ENCODE peak calls at places on chromosomes 5 and 9, in six cellular contexts. One of them, this sample, is unnamed.
A peak's percentile ranks its signal among the peaks of the same experiment; 100 is the strongest.

GRCh38 chr9:124411514-124412227 is 3.6 kb downstream of the PSMB7 start:
- DNase-seq in skeletal muscle cell: peak; percentile 61
- DNase-seq in activated CD8-positive, alpha-beta memory T cell treated with anti-CD3 and anti-CD28 coated beads for 4 hours: no peak
- DNase-seq in natural killer cell treated with Interleukin-12 subunit alpha and Interleukin-12 subunit beta and Interleukin-15 and Interleukin-18, amount 100 ng/mL, for 72 hours: no peak
- DNase-seq in AG08395: peak; percentile 51
- DNase-seq in activated T-cell treated with anti-CD3 and anti-CD28 coated beads, Interleukin-2, amount 50 U/mL, for 4 hours: no peak
- DNase-seq in this sample: no peak

GRCh38 chr5:62717211-62717927 is 138.8 kb downstream of the LRRC70 start:
- DNase-seq in activated T-cell treated with anti-CD3 and anti-CD28 coated beads, Interleukin-2, amount 50 U/mL, for 4 hours: no peak
- DNase-seq in AG08395: no peak
- DNase-seq in activated CD8-positive, alpha-beta memory T cell treated with anti-CD3 and anti-CD28 coated beads for 4 hours: no peak
- DNase-seq in natural killer cell treated with Interleukin-12 subunit alpha and Interleukin-12 subunit beta and Interleukin-15 and Interleukin-18, amount 100 ng/mL, for 72 hours: no peak
- DNase-seq in skeletal muscle cell: no peak
- DNase-seq in this sample: no peak

GRCh38 chr5:181044662-181045305 is 4.7 kb downstream of the BTNL9 start:
- DNase-seq in activated CD8-positive, alpha-beta memory T cell treated with anti-CD3 and anti-CD28 coated beads for 4 hours: no peak
- DNase-seq in skeletal muscle cell: no peak
- DNase-seq in natural killer cell treated with Interleukin-12 subunit alpha and Interleukin-12 subunit beta and Interleukin-15 and Interleukin-18, amount 100 ng/mL, for 72 hours: no peak
- DNase-seq in AG08395: no peak
- DNase-seq in activated T-cell treated with anti-CD3 and anti-CD28 coated beads, Interleukin-2, amount 50 U/mL, for 4 hours: no peak
- DNase-seq in this sample: no peak

GRCh38 chr9:137412431-137412830 is 10.5 kb downstream of the EXD3 start:
- DNase-seq in activated T-cell treated with anti-CD3 and anti-CD28 coated beads, Interleukin-2, amount 50 U/mL, for 4 hours: no peak
- DNase-seq in activated CD8-positive, alpha-beta memory T cell treated with anti-CD3 and anti-CD28 coated beads for 4 hours: no peak
- DNase-seq in natural killer cell treated with Interleukin-12 subunit alpha and Interleukin-12 subunit beta and Interleukin-15 and Interleukin-18, amount 100 ng/mL, for 72 hours: no peak
- DNase-seq in skeletal muscle cell: no peak
- DNase-seq in AG08395: no peak
- DNase-seq in this sample: no peak

GRCh38 chr5:142726188-142726731 is 40.4 kb upstream of the FGF1 start:
- DNase-seq in skeletal muscle cell: peak; percentile 84
- DNase-seq in activated T-cell treated with anti-CD3 and anti-CD28 coated beads, Interleukin-2, amount 50 U/mL, for 4 hours: no peak
- DNase-seq in activated CD8-positive, alpha-beta memory T cell treated with anti-CD3 and anti-CD28 coated beads for 4 hours: no peak
- DNase-seq in natural killer cell treated with Interleukin-12 subunit alpha and Interleukin-12 subunit beta and Interleukin-15 and Interleukin-18, amount 100 ng/mL, for 72 hours: no peak
- DNase-seq in AG08395: peak; percentile 61
- DNase-seq in this sample: peak; percentile 59

GRCh38 chr9:28166179-28166578 is 592.9 kb upstream of the C9orf72 start:
- DNase-seq in activated T-cell treated with anti-CD3 and anti-CD28 coated beads, Interleukin-2, amount 50 U/mL, for 4 hours: no peak
- DNase-seq in skeletal muscle cell: no peak
- DNase-seq in natural killer cell treated with Interleukin-12 subunit alpha and Interleukin-12 subunit beta and Interleukin-15 and Interleukin-18, amount 100 ng/mL, for 72 hours: no peak
- DNase-seq in activated CD8-positive, alpha-beta memory T cell treated with anti-CD3 and anti-CD28 coated beads for 4 hours: no peak
- DNase-seq in AG08395: no peak
- DNase-seq in this sample: no peak

GRCh38 chr9:128094166-128094949 is 26.3 kb downstream of the SLC25A25 start:
- DNase-seq in activated CD8-positive, alpha-beta memory T cell treated with anti-CD3 and anti-CD28 coated beads for 4 hours: peak; percentile 60
- DNase-seq in natural killer cell treated with Interleukin-12 subunit alpha and Interleukin-12 subunit beta and Interleukin-15 and Interleukin-18, amount 100 ng/mL, for 72 hours: no peak
- DNase-seq in AG08395: peak; percentile 96
- DNase-seq in skeletal muscle cell: peak; percentile 89
- DNase-seq in activated T-cell treated with anti-CD3 and anti-CD28 coated beads, Interleukin-2, amount 50 U/mL, for 4 hours: peak; percentile 69
- DNase-seq in this sample: peak; percentile 89

GRCh38 chr9:33193818-33194217 is 26.7 kb upstream of the B4GALT1 start:
- DNase-seq in skeletal muscle cell: no peak
- DNase-seq in AG08395: no peak
- DNase-seq in natural killer cell treated with Interleukin-12 subunit alpha and Interleukin-12 subunit beta and Interleukin-15 and Interleukin-18, amount 100 ng/mL, for 72 hours: no peak
- DNase-seq in activated CD8-positive, alpha-beta memory T cell treated with anti-CD3 and anti-CD28 coated beads for 4 hours: no peak
- DNase-seq in activated T-cell treated with anti-CD3 and anti-CD28 coated beads, Interleukin-2, amount 50 U/mL, for 4 hours: no peak
- DNase-seq in this sample: no peak

GRCh38 chr5:78405820-78406750 is 45.7 kb downstream of the SCAMP1 start:
- DNase-seq in skeletal muscle cell: peak; percentile 4
- DNase-seq in activated T-cell treated with anti-CD3 and anti-CD28 coated beads, Interleukin-2, amount 50 U/mL, for 4 hours: no peak
- DNase-seq in AG08395: peak; percentile 62
- DNase-seq in natural killer cell treated with Interleukin-12 subunit alpha and Interleukin-12 subunit beta and Interleukin-15 and Interleukin-18, amount 100 ng/mL, for 72 hours: no peak
- DNase-seq in activated CD8-positive, alpha-beta memory T cell treated with anti-CD3 and anti-CD28 coated beads for 4 hours: no peak
- DNase-seq in this sample: no peak

GRCh38 chr9:124290053-124290581 is 32.4 kb downstream of the NEK6 start:
- DNase-seq in natural killer cell treated with Interleukin-12 subunit alpha and Interleukin-12 subunit beta and Interleukin-15 and Interleukin-18, amount 100 ng/mL, for 72 hours: no peak
- DNase-seq in activated CD8-positive, alpha-beta memory T cell treated with anti-CD3 and anti-CD28 coated beads for 4 hours: no peak
- DNase-seq in skeletal muscle cell: no peak
- DNase-seq in activated T-cell treated with anti-CD3 and anti-CD28 coated beads, Interleukin-2, amount 50 U/mL, for 4 hours: no peak
- DNase-seq in AG08395: no peak
- DNase-seq in this sample: no peak

GRCh38 chr5:32044904-32045303 is 129.2 kb downstream of the GOLPH3 start:
- DNase-seq in natural killer cell treated with Interleukin-12 subunit alpha and Interleukin-12 subunit beta and Interleukin-15 and Interleukin-18, amount 100 ng/mL, for 72 hours: no peak
- DNase-seq in activated CD8-positive, alpha-beta memory T cell treated with anti-CD3 and anti-CD28 coated beads for 4 hours: no peak
- DNase-seq in skeletal muscle cell: no peak
- DNase-seq in activated T-cell treated with anti-CD3 and anti-CD28 coated beads, Interleukin-2, amount 50 U/mL, for 4 hours: no peak
- DNase-seq in AG08395: peak; percentile 48
- DNase-seq in this sample: no peak

GRCh38 chr9:108759835-108760234 is 96.0 kb downstream of the ACTL7B start:
- DNase-seq in activated T-cell treated with anti-CD3 and anti-CD28 coated beads, Interleukin-2, amount 50 U/mL, for 4 hours: no peak
- DNase-seq in activated CD8-positive, alpha-beta memory T cell treated with anti-CD3 and anti-CD28 coated beads for 4 hours: no peak
- DNase-seq in natural killer cell treated with Interleukin-12 subunit alpha and Interleukin-12 subunit beta and Interleukin-15 and Interleukin-18, amount 100 ng/mL, for 72 hours: no peak
- DNase-seq in skeletal muscle cell: no peak
- DNase-seq in AG08395: no peak
- DNase-seq in this sample: no peak

GRCh38 chr9:133711428-133712220 is 26.5 kb downstream of the SARDH start:
- DNase-seq in skeletal muscle cell: no peak
- DNase-seq in AG08395: no peak
- DNase-seq in activated CD8-positive, alpha-beta memory T cell treated with anti-CD3 and anti-CD28 coated beads for 4 hours: no peak
- DNase-seq in natural killer cell treated with Interleukin-12 subunit alpha and Interleukin-12 subunit beta and Interleukin-15 and Interleukin-18, amount 100 ng/mL, for 72 hours: no peak
- DNase-seq in activated T-cell treated with anti-CD3 and anti-CD28 coated beads, Interleukin-2, amount 50 U/mL, for 4 hours: no peak
- DNase-seq in this sample: peak; percentile 37

GRCh38 chr5:136374003-136374402 is 8.7 kb upstream of the TRPC7 start:
- DNase-seq in activated T-cell treated with anti-CD3 and anti-CD28 coated beads, Interleukin-2, amount 50 U/mL, for 4 hours: no peak
- DNase-seq in activated CD8-positive, alpha-beta memory T cell treated with anti-CD3 and anti-CD28 coated beads for 4 hours: no peak
- DNase-seq in AG08395: no peak
- DNase-seq in skeletal muscle cell: no peak
- DNase-seq in natural killer cell treated with Interleukin-12 subunit alpha and Interleukin-12 subunit beta and Interleukin-15 and Interleukin-18, amount 100 ng/mL, for 72 hours: no peak
- DNase-seq in this sample: no peak

GRCh38 chr9:70257991-70258691 is 637 bp upstream of the SMC5 start:
- DNase-seq in skeletal muscle cell: no peak
- DNase-seq in natural killer cell treated with Interleukin-12 subunit alpha and Interleukin-12 subunit beta and Interleukin-15 and Interleukin-18, amount 100 ng/mL, for 72 hours: peak; percentile 64
- DNase-seq in activated T-cell treated with anti-CD3 and anti-CD28 coated beads, Interleukin-2, amount 50 U/mL, for 4 hours: no peak
- DNase-seq in AG08395: peak; percentile 34
- DNase-seq in activated CD8-positive, alpha-beta memory T cell treated with anti-CD3 and anti-CD28 coated beads for 4 hours: peak; percentile 10
- DNase-seq in this sample: peak; percentile 18

GRCh38 chr5:112434650-112435049 is 15.6 kb upstream of the EPB41L4A start:
- DNase-seq in activated T-cell treated with anti-CD3 and anti-CD28 coated beads, Interleukin-2, amount 50 U/mL, for 4 hours: no peak
- DNase-seq in skeletal muscle cell: no peak
- DNase-seq in AG08395: no peak
- DNase-seq in natural killer cell treated with Interleukin-12 subunit alpha and Interleukin-12 subunit beta and Interleukin-15 and Interleukin-18, amount 100 ng/mL, for 72 hours: no peak
- DNase-seq in activated CD8-positive, alpha-beta memory T cell treated with anti-CD3 and anti-CD28 coated beads for 4 hours: no peak
- DNase-seq in this sample: no peak

GRCh38 chr5:180649297-180650039 is at the start of gene FLT4:
- DNase-seq in natural killer cell treated with Interleukin-12 subunit alpha and Interleukin-12 subunit beta and Interleukin-15 and Interleukin-18, amount 100 ng/mL, for 72 hours: no peak
- DNase-seq in AG08395: no peak
- DNase-seq in skeletal muscle cell: no peak
- DNase-seq in activated T-cell treated with anti-CD3 and anti-CD28 coated beads, Interleukin-2, amount 50 U/mL, for 4 hours: no peak
- DNase-seq in activated CD8-positive, alpha-beta memory T cell treated with anti-CD3 and anti-CD28 coated beads for 4 hours: no peak
- DNase-seq in this sample: no peak

GRCh38 chr5:100430268-100430900 is 104.8 kb upstream of the FAM174A start:
- DNase-seq in skeletal muscle cell: no peak
- DNase-seq in activated T-cell treated with anti-CD3 and anti-CD28 coated beads, Interleukin-2, amount 50 U/mL, for 4 hours: peak; percentile 26
- DNase-seq in AG08395: peak; percentile 24
- DNase-seq in activated CD8-positive, alpha-beta memory T cell treated with anti-CD3 and anti-CD28 coated beads for 4 hours: peak; percentile 7
- DNase-seq in natural killer cell treated with Interleukin-12 subunit alpha and Interleukin-12 subunit beta and Interleukin-15 and Interleukin-18, amount 100 ng/mL, for 72 hours: peak; percentile 62
- DNase-seq in this sample: peak; percentile 7

GRCh38 chr5:60972225-60972624 is 27.2 kb downstream of the NDUFAF2 start:
- DNase-seq in natural killer cell treated with Interleukin-12 subunit alpha and Interleukin-12 subunit beta and Interleukin-15 and Interleukin-18, amount 100 ng/mL, for 72 hours: no peak
- DNase-seq in skeletal muscle cell: no peak
- DNase-seq in activated CD8-positive, alpha-beta memory T cell treated with anti-CD3 and anti-CD28 coated beads for 4 hours: peak; percentile 19
- DNase-seq in AG08395: no peak
- DNase-seq in activated T-cell treated with anti-CD3 and anti-CD28 coated beads, Interleukin-2, amount 50 U/mL, for 4 hours: peak; percentile 20
- DNase-seq in this sample: no peak

GRCh38 chr5:153352685-153353219 is 137.7 kb upstream of the GRIA1 start:
- DNase-seq in activated T-cell treated with anti-CD3 and anti-CD28 coated beads, Interleukin-2, amount 50 U/mL, for 4 hours: peak; percentile 4
- DNase-seq in natural killer cell treated with Interleukin-12 subunit alpha and Interleukin-12 subunit beta and Interleukin-15 and Interleukin-18, amount 100 ng/mL, for 72 hours: no peak
- DNase-seq in skeletal muscle cell: peak; percentile 14
- DNase-seq in AG08395: no peak
- DNase-seq in activated CD8-positive, alpha-beta memory T cell treated with anti-CD3 and anti-CD28 coated beads for 4 hours: no peak
- DNase-seq in this sample: no peak

This sample was measured in AG04450.